ENCODE peak calls at places on chromosomes 11 and 22, in six cellular contexts. R is lung; W is GM23338; L is CD4-positive, CD25-positive, alpha-beta regulatory T cell; X is IMR-90; B is naive thymus-derived CD4-positive, alpha-beta T cell. C is an unnamed sample.

GRCh38 chr22:45584621-45585436 is 82.1 kb downstream of the FBLN1 start:
- DNase-seq in X (peak; percentile 21), L (no peak), W (no peak), R (no peak), B (no peak), C (no peak)

GRCh38 chr11:45209904-45210699 is 63.7 kb downstream of the PRDM11 start:
- DNase-seq in R (peak; percentile 63), W (peak; percentile 88), X (peak; percentile 21), L (no peak), B (no peak), C (peak; percentile 73)

GRCh38 chr22:20524004-20524481 is 16.6 kb downstream of the MED15 start:
- DNase-seq in X (peak; percentile 65), B (no peak), L (peak; percentile 20), W (no peak), R (no peak), C (no peak)

GRCh38 chr11:119416606-119417580 is 6.1 kb downstream of the THY1 start:
- DNase-seq in L (no peak), R (no peak), X (peak; percentile 59), B (no peak), W (peak; percentile 68), C (no peak)

GRCh38 chr11:62880231-62880802 is 379 bp upstream of the SLC3A2 start:
- DNase-seq in R (peak; percentile 70), X (peak; percentile 88), W (no peak), L (no peak), B (no peak), C (no peak)

GRCh38 chr22:44003776-44004460 is 20.2 kb upstream of the PARVB start:
- DNase-seq in B (no peak), X (no peak), W (peak; percentile 70), L (no peak), R (no peak), C (peak; percentile 63)

GRCh38 chr11:64801591-64802369 is 1.2 kb downstream of the MAP4K2 start:
- DNase-seq in B (no peak), R (no peak), X (no peak), W (no peak), L (no peak), C (no peak)

GRCh38 chr22:43442386-43443060 is 30.7 kb downstream of the MPPED1 start:
- DNase-seq in L (no peak), W (no peak), R (no peak), X (no peak), B (no peak), C (no peak)

GRCh38 chr22:46835693-46836092 is 73.2 kb downstream of the TBC1D22A start:
- DNase-seq in W (no peak), B (no peak), L (no peak), R (no peak), X (no peak), C (no peak)

GRCh38 chr11:102813484-102813883 is 15.5 kb upstream of the MMP1 start:
- DNase-seq in B (no peak), X (no peak), W (no peak), R (no peak), L (no peak), C (no peak)

GRCh38 chr11:71580057-71581003 is 2.3 kb downstream of the KRTAP5-11 start:
- DNase-seq in R (peak; percentile 69), W (peak; percentile 83), X (peak; percentile 72), B (no peak), L (no peak), C (peak; percentile 75)

GRCh38 chr11:92411431-92411830 is 186.8 kb downstream of the FAT3 start:
- DNase-seq in R (no peak), B (no peak), X (no peak), W (peak; percentile 68), L (no peak), C (peak; percentile 21)

GRCh38 chr11:16963316-16963876 is 50.8 kb downstream of the PLEKHA7 start:
- DNase-seq in W (no peak), R (no peak), B (no peak), L (no peak), X (no peak), C (no peak)

GRCh38 chr11:101563166-101563565 is 20.6 kb downstream of the TRPC6 start:
- DNase-seq in R (no peak), W (no peak), B (no peak), X (no peak), L (no peak), C (no peak)

GRCh38 chr11:65072631-65072966 is 11.2 kb downstream of the CDCA5 start:
- DNase-seq in B (no peak), R (no peak), X (no peak), L (no peak), W (no peak), C (no peak)

GRCh38 chr11:1287928-1288327 is 21.5 kb downstream of the TOLLIP start:
- DNase-seq in R (no peak), W (no peak), B (no peak), X (no peak), L (no peak), C (no peak)

GRCh38 chr22:37765498-37765897 is 42.2 kb upstream of the GCAT start:
- DNase-seq in R (no peak), X (no peak), W (no peak), B (no peak), L (no peak), C (no peak)

GRCh38 chr11:117091753-117092477 is 6.3 kb downstream of the SIK3 start:
- DNase-seq in W (no peak), X (no peak), B (no peak), L (no peak), R (no peak), C (no peak)

GRCh38 chr11:117094776-117095175 is 3.5 kb downstream of the SIK3 start:
- DNase-seq in W (peak; percentile 34), B (no peak), L (no peak), R (no peak), X (peak; percentile 56), C (peak; percentile 32)

GRCh38 chr11:117095301-117096139 is 2.7 kb downstream of the SIK3 start:
- DNase-seq in L (peak; percentile 25), W (no peak), R (no peak), B (no peak), X (peak; percentile 52), C (no peak)

GRCh38 chr11:117090111-117090706 is 8.0 kb downstream of the SIK3 start:
- DNase-seq in R (no peak), W (no peak), X (no peak), B (no peak), L (no peak), C (no peak)

GRCh38 chr11:117092951-117093590 is 5.2 kb downstream of the SIK3 start:
- DNase-seq in R (no peak), B (no peak), X (no peak), L (no peak), W (no peak), C (no peak)
- H3K4me1 ChIP-seq in R (peaks cover 3% of the 10 kb centered on the region), B (peaks cover 39% of the 10 kb centered on the region), X (peaks cover 11% of the 10 kb centered on the region), L (peaks cover 46% of the 10 kb centered on the region), W (peaks cover 23% of the 10 kb centered on the region), C (peaks cover 30% of the 10 kb centered on the region)

GRCh38 chr11:43735115-43735514 is 54.6 kb downstream of the HSD17B12 start:
- DNase-seq in B (no peak), W (no peak), R (no peak), L (no peak), X (no peak), C (no peak)
- H3K27ac ChIP-seq in B (no peak overlapping the region), W (no peak overlapping the region), R (no peak overlapping the region), L (no peak overlapping the region), X (no peak overlapping the region), C (no peak overlapping the region)

GRCh38 chr11:13317293-13318080 is 39.9 kb downstream of the BMAL1 start:
- DNase-seq in B (no peak), X (no peak), R (no peak), L (no peak), W (no peak), C (no peak)
- H3K4me1 ChIP-seq in B (peaks cover 21% of the 10 kb centered on the region), X (peaks cover 4% of the 10 kb centered on the region), R (peaks cover 28% of the 10 kb centered on the region), L (peaks cover 39% of the 10 kb centered on the region), W (no peaks in the 10 kb centered on the region), C (peaks cover 21% of the 10 kb centered on the region)

GRCh38 chr11:126840201-126840886 is 160.2 kb downstream of the KIRREL3 start:
- DNase-seq in R (no peak), W (no peak), B (no peak), L (no peak), X (peak; percentile 69), C (no peak)

GRCh38 chr11:126839496-126839895 is 161.1 kb downstream of the KIRREL3 start:
- DNase-seq in B (no peak), W (no peak), X (no peak), R (no peak), L (no peak), C (no peak)

GRCh38 chr11:126834573-126834972 is 166.0 kb downstream of the KIRREL3 start:
- DNase-seq in X (no peak), R (no peak), L (no peak), W (no peak), B (no peak), C (no peak)

GRCh38 chr11:126838779-126839178 is 161.8 kb downstream of the KIRREL3 start:
- DNase-seq in W (no peak), B (no peak), X (no peak), R (no peak), L (no peak), C (no peak)

GRCh38 chr11:126837581-126837980 is 163.0 kb downstream of the KIRREL3 start:
- DNase-seq in L (no peak), R (no peak), B (no peak), X (no peak), W (no peak), C (no peak)
- H3K27ac ChIP-seq in L (no peak overlapping the region), R (no peak overlapping the region), B (no peak overlapping the region), X (no peak overlapping the region), W (no peak overlapping the region), C (no peak overlapping the region)

GRCh38 chr22:48098243-48098935 is 1335.9 kb downstream of the TBC1D22A start:
- DNase-seq in B (no peak), X (no peak), W (no peak), R (no peak), L (peak; percentile 61), C (no peak)

GRCh38 chr22:48093981-48094380 is 1331.5 kb downstream of the TBC1D22A start:
- DNase-seq in R (no peak), L (no peak), X (no peak), W (no peak), B (no peak), C (no peak)

GRCh38 chr22:48097723-48098122 is 1335.3 kb downstream of the TBC1D22A start:
- DNase-seq in W (no peak), B (no peak), R (no peak), X (no peak), L (no peak), C (no peak)

GRCh38 chr22:48096846-48097665 is 1334.6 kb downstream of the TBC1D22A start:
- DNase-seq in X (no peak), W (no peak), R (no peak), B (no peak), L (no peak), C (peak; percentile 16)

DNA sequence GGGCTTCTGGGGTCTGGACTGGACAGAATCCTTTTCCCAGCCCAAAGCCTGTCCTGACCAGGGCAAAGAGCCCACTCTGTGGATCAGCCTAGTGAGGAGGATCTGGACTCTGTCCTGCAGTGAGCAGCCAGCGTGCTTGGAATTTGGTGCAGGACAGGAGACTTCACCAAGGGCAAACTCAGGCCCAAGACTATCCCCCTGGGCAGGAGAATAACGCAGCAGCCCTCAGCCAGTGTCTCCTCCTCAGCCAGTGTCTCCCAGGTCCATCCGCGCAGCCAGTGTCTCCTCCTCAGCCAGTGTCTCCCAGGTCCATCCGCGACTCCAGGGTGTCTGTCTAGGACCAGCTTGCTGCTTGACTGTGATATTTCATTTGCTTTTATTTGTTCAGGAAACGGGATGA is 1334.0 kb downstream of the TBC1D22A start:
- DNase-seq in B (no peak), X (no peak), W (no peak), L (no peak), R (no peak), C (no peak)
- H3K4me1 ChIP-seq in B (peaks cover 33% of the 10 kb centered on the region), X (no peaks in the 10 kb centered on the region), W (no peaks in the 10 kb centered on the region), L (peaks cover 24% of the 10 kb centered on the region), R (no peaks in the 10 kb centered on the region), C (no peaks in the 10 kb centered on the region)

C was measured in neural progenitor cell.